ENCODE peak calls at places on chromosomes 12 and 14, in six cellular contexts. P is mucosa of descending colon, W is Karpas-422, M is AG08395, E is A549, N is HuH-7. L is an unnamed sample.

GRCh38 chr14:90857866-90858265 is 41.6 kb upstream of the TTC7B start:
- DNase-seq in N (no peak), M (no peak), E (no peak), P (no peak), W (no peak), L (no peak)

GRCh38 chr14:74302160-74302628 is 540 bp downstream of the ABCD4 start:
- DNase-seq in N (peak; percentile 34), W (peak; percentile 85), P (no peak), M (peak; percentile 72), E (peak; percentile 51), L (peak; percentile 61)

GRCh38 chr12:51972849-51973273 is 21.4 kb downstream of the ACVR1B start:
- DNase-seq in M (peak; percentile 40), P (no peak), N (no peak), E (no peak), W (no peak), L (no peak)

GRCh38 chr12:121915841-121916321 is 2.5 kb upstream of the CFAP251 start:
- DNase-seq in E (no peak), W (no peak), N (no peak), M (no peak), P (no peak), L (no peak)

GRCh38 chr12:34406228-34406995 is 384.1 kb downstream of the ALG10 start:
- DNase-seq in M (peak; percentile 0), N (no peak), P (peak; percentile 6), W (no peak), E (no peak), L (no peak)

GRCh38 chr12:64618953-64619590 is 8.8 kb downstream of the RASSF3 start:
- DNase-seq in N (peak; percentile 19), M (peak; percentile 48), E (no peak), P (no peak), W (peak; percentile 96), L (peak; percentile 22)

GRCh38 chr12:9649532-9649940 is 20.0 kb upstream of the CLEC2D start:
- DNase-seq in N (no peak), W (peak; percentile 71), M (no peak), E (no peak), P (peak; percentile 30), L (no peak)

GRCh38 chr12:68613209-68613904 is 2.7 kb downstream of the RAP1B start:
- DNase-seq in E (no peak), M (no peak), W (peak; percentile 40), N (no peak), P (no peak), L (no peak)

GRCh38 chr14:101879212-101880015 is 85.0 kb upstream of the DYNC1H1 start:
- DNase-seq in N (no peak), P (no peak), W (no peak), M (no peak), E (no peak), L (no peak)